ENCODE peak calls at places on chromosomes 6 and 20, in seven cellular contexts. K, W, M, N, P, L and X are unnamed samples.

GRCh38 chr20:17343631-17344447 is 117.0 kb downstream of the PCSK2 start:
- DNase-seq in K (no peak), W (no peak), M (no peak), N (no peak), P (no peak), L (no peak), X (no peak)

GRCh38 chr6:146871613-146872465 is 273.1 kb downstream of the ADGB start:
- DNase-seq in K (no peak), W (peak), M (no peak), N (no peak), P (peak), L (no peak), X (no peak)

GRCh38 chr6:30646450-30647038 is 389 bp upstream of the C6orf136 start:
- DNase-seq in K (peak), W (no peak), M (peak), N (peak), P (no peak), L (peak), X (no peak)

GRCh38 chr20:47007826-47008655 is 113.4 kb downstream of the EYA2 start:
- DNase-seq in K (no peak), W (no peak), M (no peak), N (no peak), P (no peak), L (no peak), X (no peak)

GRCh38 chr6:133632206-133632605 is 256.7 kb upstream of the TCF21 start:
- DNase-seq in K (peak), W (no peak), M (no peak), N (no peak), P (peak), L (no peak), X (no peak)

GRCh38 chr6:128098000-128098581 is 197.2 kb upstream of the THEMIS start:
- DNase-seq in K (peak), W (no peak), M (no peak), N (no peak), P (peak), L (no peak), X (no peak)

GRCh38 chr20:63337786-63338420 is 23.2 kb downstream of the CHRNA4 start:
- DNase-seq in K (peak), W (no peak), M (no peak), N (no peak), P (no peak), L (no peak), X (no peak)

GRCh38 chr6:125843593-125843992 is 52.8 kb downstream of the NCOA7 start:
- DNase-seq in K (no peak), W (no peak), M (no peak), N (no peak), P (no peak), L (no peak), X (no peak)

GRCh38 chr6:131023834-131024504 is 39.1 kb downstream of the EPB41L2 start:
- DNase-seq in K (peak), W (no peak), M (no peak), N (no peak), P (peak), L (no peak), X (no peak)

GRCh38 chr6:160221423-160221822 is 37.2 kb downstream of the SLC22A2 start:
- DNase-seq in K (peak), W (no peak), M (no peak), N (no peak), P (peak), L (no peak), X (no peak)

GRCh38 chr20:14580426-14581074 is 243.1 kb upstream of the FLRT3 start:
- DNase-seq in K (no peak), W (no peak), M (no peak), N (no peak), P (no peak), L (no peak), X (no peak)

GRCh38 chr6:44833248-44833647 is 445.7 kb downstream of the CDC5L start:
- DNase-seq in K (no peak), W (no peak), M (no peak), N (no peak), P (no peak), L (no peak), X (no peak)

GRCh38 chr6:130001229-130001554 is 17.2 kb upstream of the L3MBTL3 start:
- DNase-seq in K (no peak), W (no peak), M (no peak), N (no peak), P (no peak), L (no peak), X (no peak)

GRCh38 chr20:38139919-38140753 is 24.9 kb downstream of the TGM2 start:
- DNase-seq in K (no peak), W (no peak), M (no peak), N (no peak), P (peak), L (no peak), X (no peak)

GRCh38 chr20:39983183-39983582 is 705.9 kb downstream of the MAFB start:
- DNase-seq in K (no peak), W (no peak), M (no peak), N (no peak), P (no peak), L (no peak), X (no peak)

GRCh38 chr6:1621328-1621701 is 11.6 kb downstream of the FOXC1 start:
- DNase-seq in K (no peak), W (no peak), M (no peak), N (no peak), P (no peak), L (no peak), X (no peak)

GRCh38 chr6:151137441-151137984 is 102.3 kb upstream of the AKAP12 start:
- DNase-seq in K (no peak), W (peak), M (no peak), N (no peak), P (no peak), L (no peak), X (no peak)

GRCh38 chr6:150016324-150017185 is 8.8 kb downstream of the RAET1L start:
- DNase-seq in K (peak), W (peak), M (peak), N (peak), P (peak), L (peak), X (peak)

GRCh38 chr6:2072450-2072849 is 173.0 kb downstream of the GMDS start:
- DNase-seq in K (peak), W (no peak), M (no peak), N (no peak), P (no peak), L (no peak), X (no peak)